ENCODE peak calls at places on chromosomes 4 and X, in seven cellular contexts. One of them, this sample, is unnamed.

GRCh38 chr4:67912051-67912450 is 28.2 kb upstream of the TMPRSS11D start:
- DNase-seq in ovary: no peak
- DNase-seq in upper lobe of right lung: no peak
- DNase-seq in astrocyte of the spinal cord: no peak
- DNase-seq in IMR-90: no peak
- DNase-seq in cardiac muscle cell: no peak
- DNase-seq in body of pancreas: no peak
- DNase-seq in this sample: no peak

GRCh38 chr4:19309365-19309764 is 942.3 kb upstream of the SLIT2 start:
- DNase-seq in ovary: no peak
- DNase-seq in upper lobe of right lung: no peak
- DNase-seq in body of pancreas: no peak
- DNase-seq in astrocyte of the spinal cord: peak; percentile 74
- DNase-seq in IMR-90: peak; percentile 74
- DNase-seq in cardiac muscle cell: peak; percentile 14
- DNase-seq in this sample: peak; percentile 82

GRCh38 chrX:114582698-114583395 is 1.0 kb upstream of the HTR2C start:
- DNase-seq in body of pancreas: no peak
- DNase-seq in cardiac muscle cell: peak; percentile 9
- DNase-seq in ovary: no peak
- DNase-seq in astrocyte of the spinal cord: no peak
- DNase-seq in upper lobe of right lung: no peak
- DNase-seq in IMR-90: no peak
- DNase-seq in this sample: no peak

GRCh38 chr4:176287546-176287945 is 18.5 kb upstream of the ASB5 start:
- DNase-seq in body of pancreas: no peak
- DNase-seq in ovary: no peak
- DNase-seq in IMR-90: no peak
- DNase-seq in upper lobe of right lung: no peak
- DNase-seq in astrocyte of the spinal cord: no peak
- DNase-seq in cardiac muscle cell: no peak
- DNase-seq in this sample: no peak

GRCh38 chr4:29046716-29047115 is 1673.5 kb upstream of the PCDH7 start:
- DNase-seq in IMR-90: peak; percentile 93
- DNase-seq in upper lobe of right lung: no peak
- DNase-seq in body of pancreas: no peak
- DNase-seq in astrocyte of the spinal cord: peak; percentile 53
- DNase-seq in cardiac muscle cell: no peak
- DNase-seq in ovary: no peak
- DNase-seq in this sample: peak; percentile 71

GRCh38 chrX:11792461-11793421 is 34.7 kb downstream of the MSL3 start:
- DNase-seq in IMR-90: no peak
- DNase-seq in cardiac muscle cell: no peak
- DNase-seq in body of pancreas: peak; percentile 38
- DNase-seq in ovary: no peak
- DNase-seq in upper lobe of right lung: no peak
- DNase-seq in astrocyte of the spinal cord: no peak
- DNase-seq in this sample: no peak

GRCh38 chrX:25207803-25208202 is 192.0 kb upstream of the ARX start:
- DNase-seq in IMR-90: no peak
- DNase-seq in cardiac muscle cell: no peak
- DNase-seq in body of pancreas: no peak
- DNase-seq in upper lobe of right lung: no peak
- DNase-seq in astrocyte of the spinal cord: no peak
- DNase-seq in ovary: no peak
- DNase-seq in this sample: no peak

GRCh38 chrX:69501433-69501832 is 2.7 kb upstream of the NALF2 start:
- DNase-seq in astrocyte of the spinal cord: no peak
- DNase-seq in body of pancreas: peak; percentile 66
- DNase-seq in upper lobe of right lung: no peak
- DNase-seq in IMR-90: no peak
- DNase-seq in ovary: no peak
- DNase-seq in cardiac muscle cell: peak; percentile 5
- DNase-seq in this sample: no peak

GRCh38 chr4:100539706-100540105 is 21.9 kb upstream of the EMCN start:
- DNase-seq in IMR-90: no peak
- DNase-seq in cardiac muscle cell: no peak
- DNase-seq in upper lobe of right lung: no peak
- DNase-seq in astrocyte of the spinal cord: no peak
- DNase-seq in body of pancreas: no peak
- DNase-seq in ovary: no peak
- DNase-seq in this sample: no peak

GRCh38 chr4:62670509-62670908 is 1470.4 kb downstream of the ADGRL3 start:
- DNase-seq in body of pancreas: no peak
- DNase-seq in ovary: no peak
- DNase-seq in cardiac muscle cell: peak; percentile 56
- DNase-seq in IMR-90: no peak
- DNase-seq in upper lobe of right lung: no peak
- DNase-seq in astrocyte of the spinal cord: peak; percentile 12
- DNase-seq in this sample: no peak

GRCh38 chrX:136192839-136193414 is 45.6 kb downstream of the FHL1 start:
- DNase-seq in ovary: no peak
- DNase-seq in astrocyte of the spinal cord: peak; percentile 66
- DNase-seq in body of pancreas: no peak
- DNase-seq in IMR-90: peak; percentile 68
- DNase-seq in upper lobe of right lung: no peak
- DNase-seq in cardiac muscle cell: no peak
- DNase-seq in this sample: peak; percentile 71

GRCh38 chr4:31041385-31041784 is 321.2 kb downstream of the PCDH7 start:
- DNase-seq in astrocyte of the spinal cord: no peak
- DNase-seq in cardiac muscle cell: no peak
- DNase-seq in upper lobe of right lung: no peak
- DNase-seq in ovary: no peak
- DNase-seq in IMR-90: no peak
- DNase-seq in body of pancreas: no peak
- DNase-seq in this sample: no peak

GRCh38 chrX:39418936-39419659 is 617.8 kb downstream of the MID1IP1 start:
- DNase-seq in ovary: peak; percentile 79
- DNase-seq in body of pancreas: peak; percentile 59
- DNase-seq in cardiac muscle cell: peak; percentile 74
- DNase-seq in upper lobe of right lung: no peak
- DNase-seq in astrocyte of the spinal cord: no peak
- DNase-seq in IMR-90: no peak
- DNase-seq in this sample: peak; percentile 7

GRCh38 chr4:151468715-151469696 is 60.0 kb downstream of the FHIP1A start:
- DNase-seq in astrocyte of the spinal cord: peak; percentile 49
- DNase-seq in cardiac muscle cell: no peak
- DNase-seq in ovary: no peak
- DNase-seq in IMR-90: no peak
- DNase-seq in upper lobe of right lung: no peak
- DNase-seq in body of pancreas: no peak
- DNase-seq in this sample: no peak

GRCh38 chr4:10172278-10173038 is 55.9 kb upstream of the WDR1 start:
- DNase-seq in IMR-90: no peak
- DNase-seq in astrocyte of the spinal cord: no peak
- DNase-seq in cardiac muscle cell: no peak
- DNase-seq in body of pancreas: no peak
- DNase-seq in ovary: no peak
- DNase-seq in upper lobe of right lung: no peak
- DNase-seq in this sample: peak; percentile 9

GRCh38 chr4:10175626-10176025 is 59.0 kb upstream of the WDR1 start:
- DNase-seq in astrocyte of the spinal cord: no peak
- DNase-seq in body of pancreas: no peak
- DNase-seq in upper lobe of right lung: no peak
- DNase-seq in cardiac muscle cell: no peak
- DNase-seq in ovary: no peak
- DNase-seq in IMR-90: no peak
- DNase-seq in this sample: no peak

GRCh38 chr4:10173754-10174749 is 57.5 kb upstream of the WDR1 start:
- DNase-seq in cardiac muscle cell: peak; percentile 87
- DNase-seq in IMR-90: no peak
- DNase-seq in upper lobe of right lung: peak; percentile 73
- DNase-seq in body of pancreas: peak; percentile 88
- DNase-seq in astrocyte of the spinal cord: no peak
- DNase-seq in ovary: no peak
- DNase-seq in this sample: no peak

GRCh38 chr4:10171055-10171454 is 54.5 kb upstream of the WDR1 start:
- DNase-seq in astrocyte of the spinal cord: no peak
- DNase-seq in ovary: no peak
- DNase-seq in body of pancreas: no peak
- DNase-seq in cardiac muscle cell: no peak
- DNase-seq in upper lobe of right lung: no peak
- DNase-seq in IMR-90: no peak
- DNase-seq in this sample: no peak

DNA sequence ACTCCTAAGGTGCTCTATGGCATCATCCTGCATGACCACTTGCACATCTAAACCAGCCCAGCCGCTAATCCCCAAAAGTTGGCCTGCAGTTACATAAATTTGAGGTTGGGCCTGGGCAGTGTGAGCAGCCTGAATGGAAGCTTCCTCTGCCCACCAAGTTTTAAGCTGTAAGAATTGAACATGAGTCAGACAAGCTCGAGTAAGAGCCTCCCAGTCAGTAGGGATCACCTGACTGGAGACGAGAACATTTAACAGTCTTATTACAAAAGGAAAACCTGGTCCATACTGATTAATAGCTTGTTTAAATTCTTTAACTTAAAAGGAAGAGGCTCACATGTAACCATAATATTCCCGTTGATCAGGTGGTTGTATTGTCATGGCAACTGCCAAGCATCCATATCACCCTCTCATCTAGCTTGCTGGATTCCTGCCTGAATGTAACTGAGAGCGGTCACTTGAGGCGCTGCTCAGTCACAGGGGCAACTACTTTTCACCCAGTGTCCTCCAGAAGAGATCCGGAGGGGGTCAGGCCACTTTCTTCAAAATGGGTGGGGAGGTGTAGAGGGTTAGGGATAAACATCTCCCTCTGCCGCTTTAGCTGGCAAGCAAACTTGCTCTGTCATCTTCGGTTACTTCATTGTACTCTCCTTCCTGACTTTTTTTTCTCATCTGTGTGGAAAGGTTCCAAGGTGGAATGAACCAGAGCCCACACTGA is 56.6 kb upstream of the WDR1 start:
- DNase-seq in cardiac muscle cell: no peak
- DNase-seq in body of pancreas: peak; percentile 16
- DNase-seq in ovary: no peak
- DNase-seq in IMR-90: peak; percentile 59
- DNase-seq in upper lobe of right lung: no peak
- DNase-seq in astrocyte of the spinal cord: no peak
- DNase-seq in this sample: peak; percentile 86
- TF ChIP-seq CTCF in cardiac muscle cell: peak; percentile 45
- TF ChIP-seq CTCF in body of pancreas: no peak
- TF ChIP-seq CTCF in ovary: no peak
- TF ChIP-seq CTCF in IMR-90: peak; percentile 5
- TF ChIP-seq CTCF in upper lobe of right lung: peak; percentile 26
- TF ChIP-seq CTCF in astrocyte of the spinal cord: no peak
- TF ChIP-seq CTCF in this sample: peak; percentile 28

GRCh38 chrX:102154900-102155805 is 624 bp downstream of the BEX5 start:
- DNase-seq in upper lobe of right lung: no peak
- DNase-seq in ovary: peak; percentile 41
- DNase-seq in astrocyte of the spinal cord: no peak
- DNase-seq in body of pancreas: peak; percentile 41
- DNase-seq in IMR-90: no peak
- DNase-seq in cardiac muscle cell: peak; percentile 6
- DNase-seq in this sample: no peak

GRCh38 chrX:102155806-102156179 is at the start of gene BEX5:
- DNase-seq in IMR-90: no peak
- DNase-seq in body of pancreas: peak; percentile 86
- DNase-seq in cardiac muscle cell: peak; percentile 80
- DNase-seq in astrocyte of the spinal cord: peak; percentile 9
- DNase-seq in ovary: peak; percentile 67
- DNase-seq in upper lobe of right lung: peak; percentile 78
- DNase-seq in this sample: no peak

DNA sequence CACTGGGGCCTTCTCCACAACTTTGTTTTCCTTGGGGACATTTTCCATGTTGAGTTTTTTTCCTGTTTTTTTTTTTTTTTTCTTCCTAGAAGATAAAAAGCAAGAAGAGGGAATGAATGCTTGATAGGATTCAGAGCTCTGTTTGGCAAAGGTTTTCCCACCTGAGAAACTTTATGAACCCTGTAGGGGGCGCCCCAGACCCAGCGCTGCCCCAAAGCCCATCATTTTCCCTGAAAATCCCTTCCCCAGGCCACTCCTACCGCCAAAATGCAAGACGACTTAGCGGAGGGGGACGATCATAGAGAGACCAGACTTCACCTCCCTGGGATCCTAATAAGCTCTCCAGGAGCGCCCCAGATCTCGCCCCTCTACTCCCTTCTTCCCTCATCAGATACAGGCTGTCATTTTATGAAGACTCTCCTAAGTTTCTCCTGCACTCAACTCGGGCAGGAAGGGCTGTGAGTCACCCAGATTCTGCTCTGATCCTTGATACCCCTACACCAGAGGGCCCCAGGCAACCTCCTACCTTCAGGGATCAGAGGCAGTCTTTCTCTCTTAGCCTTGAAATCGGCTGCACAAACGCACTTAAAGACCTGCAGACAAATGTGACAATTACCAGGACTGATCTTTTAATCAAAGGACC is 1.4 kb downstream of the BEX5 start:
- DNase-seq in astrocyte of the spinal cord: no peak
- DNase-seq in body of pancreas: no peak
- DNase-seq in ovary: peak; percentile 9
- DNase-seq in cardiac muscle cell: peak; percentile 5
- DNase-seq in upper lobe of right lung: no peak
- DNase-seq in IMR-90: no peak
- DNase-seq in this sample: no peak
- H3K4me3 ChIP-seq in astrocyte of the spinal cord: no peak overlapping the region
- H3K4me3 ChIP-seq in body of pancreas: no peak overlapping the region
- H3K4me3 ChIP-seq in ovary: no peak overlapping the region
- H3K4me3 ChIP-seq in cardiac muscle cell: no peak overlapping the region
- H3K4me3 ChIP-seq in upper lobe of right lung: peak overlapping the region; percentile 49
- H3K4me3 ChIP-seq in IMR-90: no peak overlapping the region
- H3K4me3 ChIP-seq in this sample: no peak overlapping the region

DNA sequence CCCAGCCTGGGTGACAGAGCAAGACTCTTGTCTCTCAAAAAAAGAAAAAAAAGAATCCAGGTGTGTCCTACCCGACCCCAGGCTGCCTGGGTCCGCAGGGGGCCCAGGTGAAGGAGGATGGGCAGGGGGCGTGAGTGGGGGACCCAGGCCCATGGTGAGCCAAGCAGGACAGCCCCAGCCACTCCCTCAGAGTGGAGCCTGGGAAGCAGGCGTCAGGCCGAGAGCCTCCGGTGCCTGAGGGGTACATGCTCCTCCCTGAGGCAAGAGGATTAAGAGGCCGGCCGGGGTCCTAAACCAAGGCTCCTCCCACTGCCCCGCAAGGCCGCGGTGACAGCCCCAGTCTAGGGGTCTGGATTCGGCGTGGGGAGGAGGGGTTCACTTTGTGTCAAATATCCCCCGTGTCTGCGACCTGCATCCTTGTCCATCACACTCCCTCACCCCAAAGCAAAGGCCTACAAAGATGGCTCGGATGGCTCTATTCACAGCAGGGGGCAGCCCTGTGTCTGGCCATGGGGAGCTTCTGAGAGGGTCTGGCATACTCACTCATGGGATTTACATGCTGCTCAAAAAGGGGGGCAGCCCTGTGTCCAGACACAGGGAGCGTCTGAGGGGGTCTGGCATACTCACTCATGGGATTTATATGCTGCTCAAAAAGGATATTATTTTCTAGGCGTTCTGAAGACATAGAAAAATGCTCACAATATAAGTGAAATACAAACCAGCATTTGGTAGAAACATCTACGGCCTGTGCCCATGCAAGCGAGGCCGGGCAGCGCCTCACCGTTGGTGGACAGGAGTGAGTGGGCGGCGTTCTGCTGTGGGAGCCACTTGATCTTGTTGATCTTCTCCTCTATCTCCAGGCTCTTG is 94.6 kb downstream of the PPP2R2C start:
- DNase-seq in ovary: no peak
- DNase-seq in body of pancreas: no peak
- DNase-seq in upper lobe of right lung: no peak
- DNase-seq in cardiac muscle cell: no peak
- DNase-seq in IMR-90: no peak
- DNase-seq in astrocyte of the spinal cord: no peak
- DNase-seq in this sample: no peak
- TF ChIP-seq CTCF in ovary: no peak
- TF ChIP-seq CTCF in body of pancreas: no peak
- TF ChIP-seq CTCF in upper lobe of right lung: no peak
- TF ChIP-seq CTCF in cardiac muscle cell: no peak
- TF ChIP-seq CTCF in IMR-90: no peak
- TF ChIP-seq CTCF in astrocyte of the spinal cord: no peak
- TF ChIP-seq CTCF in this sample: no peak

GRCh38 chr4:185738038-185738552 is 73.9 kb downstream of the SORBS2 start:
- DNase-seq in ovary: no peak
- DNase-seq in IMR-90: peak; percentile 12
- DNase-seq in cardiac muscle cell: no peak
- DNase-seq in body of pancreas: no peak
- DNase-seq in astrocyte of the spinal cord: peak; percentile 60
- DNase-seq in upper lobe of right lung: no peak
- DNase-seq in this sample: peak; percentile 92
- H3K4me3 ChIP-seq in ovary: peak overlapping the region; percentile 15
- H3K4me3 ChIP-seq in IMR-90: no peak overlapping the region
- H3K4me3 ChIP-seq in cardiac muscle cell: no peak overlapping the region
- H3K4me3 ChIP-seq in body of pancreas: no peak overlapping the region
- H3K4me3 ChIP-seq in astrocyte of the spinal cord: peak overlapping the region; percentile 7
- H3K4me3 ChIP-seq in upper lobe of right lung: peak overlapping the region; percentile 14
- H3K4me3 ChIP-seq in this sample: peak overlapping the region; percentile 29

This sample was measured in cardiac fibroblast.